ENCODE peak calls at places on chromosomes 11 and 22, in eight cellular contexts. F, D, V, I, B, J, M and P are unnamed samples.

GRCh38 chr11:47220401-47220821 is 5.6 kb downstream of the DDB2 start:
- DNase-seq in F (no peak), D (no peak), V (no peak), I (no peak), B (peak; percentile 74), J (no peak), M (no peak), P (no peak)

GRCh38 chr22:21629262-21630149 is at the start of gene YDJC:
- DNase-seq in F (peak; percentile 97), D (peak; percentile 96), V (peak; percentile 92), I (peak; percentile 97), B (peak; percentile 90), J (peak; percentile 76), M (peak; percentile 95), P (no peak)

GRCh38 chr22:40082184-40082583 is 87.4 kb downstream of the FAM83F start:
- DNase-seq in F (no peak), D (no peak), V (no peak), I (no peak), B (no peak), J (no peak), M (no peak), P (no peak)

GRCh38 chr22:29095459-29095858 is 22.6 kb downstream of the KREMEN1 start:
- DNase-seq in F (no peak), D (no peak), V (no peak), I (no peak), B (no peak), J (no peak), M (no peak), P (no peak)

GRCh38 chr11:116117326-116118137 is 613.3 kb upstream of the CADM1 start:
- DNase-seq in F (no peak), D (no peak), V (no peak), I (no peak), B (no peak), J (no peak), M (no peak), P (no peak)

GRCh38 chr22:32880061-32880460 is 78.6 kb downstream of the TIMP3 start:
- DNase-seq in F (no peak), D (no peak), V (no peak), I (no peak), B (peak; percentile 59), J (no peak), M (no peak), P (no peak)

GRCh38 chr11:57458410-57459111 is 1.8 kb upstream of the RTN4RL2 start:
- DNase-seq in F (peak; percentile 56), D (peak; percentile 59), V (peak; percentile 47), I (peak; percentile 68), B (peak; percentile 19), J (no peak), M (peak; percentile 43), P (no peak)

GRCh38 chr22:49807780-49808708 is 19.6 kb downstream of the BRD1 start:
- DNase-seq in F (no peak), D (no peak), V (no peak), I (no peak), B (peak; percentile 58), J (no peak), M (no peak), P (no peak)

GRCh38 chr11:133656100-133656635 is 123.9 kb upstream of the OPCML start:
- DNase-seq in F (no peak), D (no peak), V (no peak), I (no peak), B (no peak), J (no peak), M (no peak), P (no peak)

GRCh38 chr11:12088047-12088481 is 22.3 kb upstream of the MICAL2 start:
- DNase-seq in F (peak; percentile 61), D (no peak), V (no peak), I (no peak), B (peak; percentile 75), J (no peak), M (no peak), P (no peak)
- TF ChIP-seq CTCF in F (peak; percentile 66), D (no peak), V (no peak), I (no peak), B (peak; percentile 45), J (peak; percentile 72), M (peak; percentile 15), P (peak; percentile 23)

GRCh38 chr11:61545341-61545740 is 35.5 kb downstream of the SYT7 start:
- DNase-seq in F (no peak), D (no peak), V (no peak), I (peak; percentile 75), B (no peak), J (no peak), M (no peak), P (no peak)
- TF ChIP-seq CTCF in F (peak; percentile 34), D (peak; percentile 51), V (no peak), I (peak; percentile 25), B (peak; percentile 46), J (peak; percentile 54), M (peak; percentile 17), P (peak; percentile 76)

GRCh38 chr11:120180571-120181445 is 30.0 kb upstream of the OAF start:
- DNase-seq in F (no peak), D (no peak), V (no peak), I (no peak), B (peak; percentile 30), J (no peak), M (no peak), P (no peak)
- TF ChIP-seq CTCF in F (peak; percentile 8), D (no peak), V (no peak), I (no peak), B (peak; percentile 35), J (peak; percentile 17), M (no peak), P (peak; percentile 47)

GRCh38 chr11:12981879-12982531 is 27.1 kb upstream of the RASSF10 start:
- DNase-seq in F (no peak), D (no peak), V (no peak), I (no peak), B (peak; percentile 10), J (no peak), M (no peak), P (no peak)
- TF ChIP-seq CTCF in F (no peak), D (no peak), V (no peak), I (no peak), B (no peak), J (no peak), M (no peak), P (peak; percentile 21)

DNA sequence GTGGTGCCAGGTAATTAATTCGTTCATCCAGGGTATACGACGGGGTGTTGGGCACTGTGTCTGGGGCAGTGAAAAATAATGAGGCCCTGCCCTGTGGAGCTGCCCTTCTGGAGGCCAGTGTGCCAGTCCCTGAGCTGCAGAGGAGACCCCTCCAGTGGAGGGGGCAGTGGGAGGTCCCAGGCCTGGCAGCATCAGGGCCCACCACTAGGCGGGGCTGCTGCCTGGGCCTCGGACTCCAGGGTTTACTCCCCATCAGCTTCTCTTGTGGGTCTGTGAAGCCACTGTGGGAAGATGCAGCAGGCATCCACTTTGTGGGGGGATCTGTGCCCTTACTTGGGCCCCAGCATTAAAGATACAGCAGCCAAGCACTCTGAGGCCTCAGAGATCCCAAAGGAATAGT is 17.4 kb upstream of the TMPRSS6 start:
- DNase-seq in F (no peak), D (no peak), V (no peak), I (no peak), B (no peak), J (no peak), M (no peak), P (no peak)
- TF ChIP-seq CTCF in F (peak; percentile 39), D (peak; percentile 45), V (no peak), I (peak; percentile 14), B (peak; percentile 39), J (peak; percentile 52), M (peak; percentile 33), P (peak; percentile 38)

DNA sequence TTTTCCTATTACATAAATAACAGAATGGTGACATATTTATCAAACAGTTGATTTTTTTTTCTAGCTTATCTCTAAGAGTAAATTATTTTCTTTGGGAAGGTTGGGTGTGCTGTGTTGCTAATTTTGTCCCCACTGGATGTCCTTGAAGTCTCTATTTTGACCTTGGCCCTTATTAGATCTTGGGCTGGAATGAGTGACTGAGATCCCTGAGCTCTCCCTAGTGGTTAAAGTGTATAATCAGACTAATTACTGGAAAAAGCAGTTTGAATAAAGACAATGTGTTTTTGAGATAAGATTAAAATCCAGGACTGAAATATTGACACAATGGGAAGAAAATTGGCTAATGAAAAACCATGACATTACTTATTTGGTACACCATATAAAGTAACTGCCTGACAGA is 56.1 kb downstream of the AASDHPPT start:
- DNase-seq in F (no peak), D (no peak), V (no peak), I (peak; percentile 11), B (peak; percentile 22), J (no peak), M (no peak), P (no peak)
- TF ChIP-seq CTCF in F (no peak), D (peak; percentile 38), V (no peak), I (no peak), B (peak; percentile 42), J (no peak), M (no peak), P (peak; percentile 42)

GRCh38 chr11:34502949-34503348 is 10.6 kb downstream of the ELF5 start:
- DNase-seq in F (no peak), D (no peak), V (no peak), I (no peak), B (no peak), J (no peak), M (no peak), P (no peak)
- TF ChIP-seq CTCF in F (no peak), D (no peak), V (no peak), I (no peak), B (peak; percentile 14), J (no peak), M (no peak), P (no peak)